ENCODE peak calls at places on chromosomes 4 and X, in four cellular contexts. Z is ovary, P is tibial nerve, E is breast epithelium. X is an unnamed sample. For H3K4me1, the result is how much of the 10 kb centered on the place peaks cover.

GRCh38 chrX:105307762-105308161 is 87.3 kb upstream of the TEX13A start:
- DNase-seq in Z (no peak), P (no peak), E (no peak), X (no peak)

GRCh38 chr4:134812611-134813010 is 611.0 kb upstream of the PABPC4L start:
- DNase-seq in Z (no peak), P (no peak), E (no peak), X (no peak)

GRCh38 chr4:15003441-15003890 is 1.2 kb downstream of the CPEB2 start:
- DNase-seq in Z (peak), P (no peak), E (peak), X (peak)

GRCh38 chr4:70678383-70678999 is 9.8 kb upstream of the UTP3 start:
- DNase-seq in Z (no peak), P (no peak), E (no peak), X (no peak)

GRCh38 chrX:96481831-96482230 is 202.8 kb upstream of the DIAPH2 start:
- DNase-seq in Z (no peak), P (no peak), E (no peak), X (no peak)

GRCh38 chrX:125894947-125895346 is 271.1 kb downstream of the DCAF12L2 start:
- DNase-seq in Z (no peak), P (no peak), E (no peak), X (no peak)

GRCh38 chr4:25839687-25840086 is 23.1 kb downstream of the SEL1L3 start:
- DNase-seq in Z (no peak), P (no peak), E (no peak), X (no peak)

GRCh38 chr4:8547108-8547911 is 32.9 kb upstream of the GPR78 start:
- DNase-seq in Z (peak), P (no peak), E (no peak), X (no peak)

GRCh38 chrX:16989750-16990149 is 43.3 kb downstream of the REPS2 start:
- DNase-seq in Z (no peak), P (no peak), E (no peak), X (no peak)

GRCh38 chr4:41142946-41143720 is 71.2 kb downstream of the APBB2 start:
- DNase-seq in Z (peak), P (peak), E (peak), X (peak)

GRCh38 chr4:150584198-150584593 is 2.2 kb downstream of the MAB21L2 start:
- DNase-seq in Z (no peak), P (no peak), E (no peak), X (no peak)
- H3K4me3 ChIP-seq in Z (peak), P (peak), E (no peak), X (peak)

DNA sequence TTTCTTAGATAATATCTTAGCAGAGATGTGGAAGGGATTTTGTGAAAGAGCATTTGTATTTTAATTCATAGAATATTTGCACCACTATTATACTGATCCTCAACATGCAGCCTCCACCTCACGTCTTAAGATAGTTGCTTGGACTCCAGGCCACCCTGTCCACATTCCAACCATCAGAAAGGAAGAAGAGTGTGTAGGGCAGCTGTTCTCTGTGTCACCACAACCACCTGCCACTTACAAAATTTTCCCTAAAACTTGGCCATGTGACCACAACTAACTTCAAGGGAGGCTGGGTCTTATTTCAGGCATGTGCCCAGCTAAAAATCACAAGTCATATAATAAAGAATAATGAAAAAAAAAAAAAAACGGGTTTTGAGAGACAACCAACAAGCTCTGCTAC is 528.1 kb downstream of the RAB28 start:
- DNase-seq in Z (no peak), P (no peak), E (no peak), X (no peak)
- TF ChIP-seq CTCF in Z (no peak), P (no peak), E (no peak), X (no peak)

GRCh38 chr4:2837904-2838496 is 5.6 kb upstream of the ADD1 start:
- DNase-seq in Z (peak), P (peak), E (no peak), X (no peak)
- H3K4me1 ChIP-seq in Z (under half), P (half or more), E (under half), X (under half)

DNA sequence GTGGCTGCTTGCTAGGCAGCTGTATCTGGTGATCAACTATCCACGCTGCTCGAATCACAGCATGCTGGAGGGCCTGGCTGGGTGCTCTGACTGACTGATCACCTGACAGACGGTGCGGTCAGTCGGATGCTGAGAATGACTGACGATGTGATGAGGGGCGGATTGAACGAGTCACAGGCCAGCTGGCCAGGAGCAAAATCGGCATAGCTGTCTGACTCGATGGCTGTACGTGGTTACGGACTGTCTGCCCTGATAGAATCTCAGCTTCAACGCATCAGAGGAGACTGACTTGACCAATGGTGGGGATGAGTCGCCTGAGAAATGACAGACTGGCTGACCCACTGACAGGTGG is 1.0 kb upstream of the SUV39H1 start:
- DNase-seq in Z (no peak), P (no peak), E (no peak), X (no peak)
- H3K4me3 ChIP-seq in Z (peak), P (peak), E (peak), X (peak)